ENCODE peak calls at places on chromosomes 3 and 15, in ten cellular contexts. K is NB4, M is neural progenitor cell, A is astrocyte of the spinal cord, L is sigmoid colon, P is BJ, R is AG09309, V is PC-3, W is IMR-90, N is esophagus squamous epithelium. B is an unnamed sample.
A peak's percentile ranks its signal among the peaks of the same experiment; 100 is the strongest.

GRCh38 chr15:82263350-82263749 is 732 bp downstream of the SAXO2 start:
- DNase-seq in R (no peak), M (peak; percentile 16), W (no peak), P (no peak), L (no peak), N (no peak), K (no peak), V (peak; percentile 85), A (no peak), B (no peak)

GRCh38 chr3:127699098-127699945 is 26.6 kb downstream of the ABTB1 start:
- DNase-seq in R (no peak), L (no peak), M (no peak), A (peak; percentile 80), K (no peak), N (no peak), P (no peak), V (peak; percentile 30), W (peak; percentile 75), B (peak; percentile 28)

GRCh38 chr15:33055962-33056361 is 138.6 kb downstream of the FMN1 start:
- DNase-seq in L (no peak), M (no peak), K (no peak), P (no peak), N (no peak), A (no peak), V (no peak), W (no peak), R (no peak), B (no peak)

GRCh38 chr15:68208136-68208535 is 3.0 kb upstream of the CALML4 start:
- DNase-seq in P (no peak), L (peak; percentile 56), W (no peak), V (no peak), A (no peak), N (no peak), M (no peak), R (no peak), K (no peak), B (no peak)

GRCh38 chr15:38809621-38810020 is 245.0 kb upstream of the RASGRP1 start:
- DNase-seq in A (peak; percentile 49), L (no peak), N (no peak), W (peak; percentile 30), P (no peak), R (no peak), K (no peak), M (no peak), V (no peak), B (peak; percentile 30)

GRCh38 chr3:128322030-128323022 is 144.4 kb downstream of the DNAJB8 start:
- DNase-seq in N (no peak), W (peak; percentile 46), R (no peak), M (peak; percentile 69), L (peak; percentile 73), V (peak; percentile 25), K (peak; percentile 54), P (no peak), A (peak; percentile 36), B (peak; percentile 42)

GRCh38 chr3:69422751-69423150 is 36.9 kb upstream of the FRMD4B start:
- DNase-seq in R (no peak), L (no peak), A (peak; percentile 42), P (no peak), M (no peak), V (peak; percentile 30), N (no peak), K (no peak), W (peak; percentile 31), B (no peak)

GRCh38 chr15:40928975-40929729 is at the start of gene DLL4:
- DNase-seq in N (no peak), R (no peak), W (peak; percentile 59), P (no peak), K (peak; percentile 88), V (peak; percentile 77), L (no peak), A (peak; percentile 30), M (peak; percentile 81), B (no peak)

DNA sequence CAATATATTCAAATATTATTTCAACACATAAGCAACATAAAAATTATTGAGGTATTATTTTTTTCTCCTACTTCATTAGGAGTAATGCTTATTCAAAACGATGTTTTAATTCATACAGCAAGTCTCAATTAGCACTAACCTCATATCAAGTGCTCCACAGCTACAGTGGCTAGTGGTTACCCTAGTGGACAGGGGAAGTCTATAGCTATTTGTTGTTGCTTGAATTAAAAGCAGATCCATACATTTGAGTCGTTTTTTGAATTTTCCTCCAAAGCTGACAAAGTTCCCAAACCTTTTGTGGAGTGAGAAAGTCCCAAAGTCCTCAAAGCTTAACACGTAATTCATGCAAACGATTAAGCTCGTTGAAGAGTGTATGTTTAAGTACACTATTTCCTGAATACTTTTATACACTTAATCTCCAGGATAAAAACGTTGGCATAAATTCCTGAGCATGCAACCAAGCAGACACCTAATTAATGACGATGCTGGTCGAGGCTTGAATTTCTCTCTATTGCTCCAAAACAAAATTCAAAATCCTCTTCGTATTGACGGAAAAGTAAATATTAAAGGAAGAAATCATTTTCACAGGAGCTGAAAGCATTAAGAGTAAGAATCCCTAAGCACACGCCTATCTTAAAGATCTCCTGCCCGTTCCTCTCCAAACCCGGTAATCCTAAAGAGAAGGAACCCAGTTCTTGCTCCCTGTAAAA is 984 bp downstream of the VPS13C start:
- DNase-seq in V (peak; percentile 11), P (no peak), N (no peak), L (no peak), K (peak; percentile 35), R (no peak), A (peak; percentile 9), W (no peak), M (no peak), B (no peak)
- TF ChIP-seq CTCF in V (no peak), P (peak; percentile 14), N (no peak), L (no peak), K (no peak), R (peak; percentile 20), A (no peak), W (no peak), M (peak; percentile 18), B (peak; percentile 49)

DNA sequence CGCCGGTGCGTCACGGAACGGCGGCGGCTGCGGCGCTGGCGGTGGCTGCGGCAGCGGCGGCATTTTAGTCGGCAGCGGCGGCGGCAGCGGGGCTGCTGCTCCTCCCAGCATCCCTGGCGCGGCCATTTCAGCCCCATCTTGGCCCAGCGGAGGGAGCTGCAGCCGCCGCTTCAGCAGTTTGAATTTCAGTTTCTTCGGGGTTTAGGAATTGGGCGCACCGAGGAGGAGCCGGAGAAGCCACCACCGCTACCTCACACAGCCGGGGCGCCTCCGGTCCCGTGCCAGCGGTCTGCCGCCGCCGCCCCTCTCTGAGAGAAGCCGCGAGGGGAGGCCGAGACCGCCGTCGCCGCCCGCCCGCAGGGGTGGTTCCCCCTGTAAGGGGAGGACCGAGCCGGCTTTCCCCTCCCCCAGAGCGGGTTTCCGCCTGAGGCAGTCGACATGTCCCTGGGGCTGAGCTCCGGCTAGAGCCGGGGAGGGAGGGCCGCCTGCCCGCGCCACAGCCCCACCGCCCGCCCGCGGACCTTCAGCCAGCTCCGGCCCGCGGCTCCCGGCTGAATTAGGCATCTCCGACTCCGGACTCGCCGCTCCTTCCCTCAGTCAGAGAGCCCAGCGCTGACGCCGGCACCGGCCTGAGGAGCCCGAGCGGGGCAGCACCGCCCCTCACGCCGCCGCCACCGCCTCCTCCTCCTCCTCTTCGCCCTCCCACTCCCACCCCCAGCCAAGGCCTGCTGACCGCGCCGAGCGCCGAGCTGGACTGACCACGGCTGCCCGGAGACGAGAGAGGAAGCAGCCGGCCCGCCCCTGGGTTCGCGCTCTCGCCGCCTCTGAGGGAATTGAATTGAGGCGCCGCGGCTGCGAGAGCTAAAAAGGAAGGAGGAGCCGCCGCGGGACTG is at the start of gene TSC22D2:
- DNase-seq in N (peak; percentile 78), W (peak; percentile 92), V (peak; percentile 95), P (peak; percentile 50), K (peak; percentile 94), L (peak; percentile 95), R (no peak), A (peak; percentile 97), M (peak; percentile 97), B (peak; percentile 92)
- TF ChIP-seq CTCF in N (peak; percentile 27), W (peak; percentile 31), V (peak; percentile 39), P (peak; percentile 9), K (no peak), L (peak; percentile 25), R (peak; percentile 18), A (peak; percentile 21), M (peak; percentile 21), B (peak; percentile 58)

DNA sequence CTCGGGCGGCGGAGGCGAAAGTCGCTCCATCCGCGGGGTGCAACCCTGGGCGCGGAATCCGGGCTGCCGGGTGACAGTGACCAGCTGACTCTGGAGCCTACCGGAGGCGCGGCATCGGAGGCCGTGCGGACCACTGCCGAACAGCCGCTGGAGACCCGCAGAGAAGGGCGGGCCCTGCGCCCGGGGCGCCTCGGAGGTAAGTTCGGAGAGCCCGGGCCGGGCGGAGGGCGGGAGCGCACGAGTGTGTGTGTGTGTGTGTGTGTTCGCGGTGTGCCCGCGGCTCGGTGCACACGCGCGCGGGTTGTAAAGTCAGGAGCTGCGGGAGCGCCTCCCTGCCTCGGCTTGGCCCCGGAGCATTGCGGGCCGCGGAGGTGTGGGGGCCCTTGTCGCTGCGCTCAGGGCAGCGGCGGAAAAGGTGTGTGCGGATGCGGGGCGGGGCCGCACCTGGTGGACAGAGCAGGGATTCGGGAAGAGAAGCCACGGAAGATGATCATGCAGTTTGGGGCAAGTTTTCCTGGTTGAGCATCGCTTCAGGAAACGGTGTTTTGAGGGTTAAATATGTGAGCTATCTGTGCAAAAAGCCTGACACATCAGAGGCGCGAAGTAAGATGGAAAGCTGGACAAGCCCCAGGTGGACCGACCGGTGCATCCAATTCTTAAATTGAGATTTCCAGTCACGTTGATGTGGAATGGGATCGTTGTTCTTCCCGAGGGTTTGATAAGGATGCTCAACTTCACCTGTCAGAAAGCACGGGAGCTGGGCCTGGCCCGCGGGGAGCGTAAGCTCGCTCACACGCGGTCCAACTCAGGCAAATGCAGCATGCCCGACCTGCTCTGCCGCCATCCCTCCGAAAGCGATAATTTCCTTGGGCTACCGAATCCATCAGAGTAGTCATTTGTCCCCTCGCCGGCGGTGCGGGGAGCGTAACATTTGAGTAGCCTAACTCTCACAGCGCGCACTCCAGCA is 492 bp downstream of the MINAR1 start:
- DNase-seq in N (no peak), R (no peak), A (no peak), K (no peak), L (no peak), W (no peak), V (no peak), M (peak; percentile 74), P (no peak), B (no peak)
- TF ChIP-seq CTCF in N (no peak), R (no peak), A (no peak), K (no peak), L (no peak), W (no peak), V (no peak), M (no peak), P (no peak), B (no peak)

GRCh38 chr15:61624950-61625349 is 395.8 kb upstream of the RORA start:
- DNase-seq in K (no peak), V (no peak), M (no peak), L (no peak), P (no peak), A (no peak), R (no peak), W (no peak), N (no peak), B (no peak)

GRCh38 chr15:61621865-61622264 is 392.8 kb upstream of the RORA start:
- DNase-seq in M (no peak), K (no peak), A (no peak), L (no peak), R (no peak), P (no peak), N (no peak), V (no peak), W (no peak), B (no peak)

GRCh38 chr15:61623746-61624145 is 394.6 kb upstream of the RORA start:
- DNase-seq in A (no peak), M (no peak), W (no peak), K (no peak), R (no peak), V (no peak), L (no peak), P (no peak), N (no peak), B (no peak)

GRCh38 chr15:61621146-61621545 is 392.0 kb upstream of the RORA start:
- DNase-seq in K (peak; percentile 11), L (no peak), M (peak; percentile 69), V (peak; percentile 43), A (no peak), N (no peak), P (no peak), R (no peak), W (no peak), B (no peak)
- TF ChIP-seq CTCF in K (peak; percentile 36), L (no peak), M (peak; percentile 86), V (peak; percentile 64), A (peak; percentile 45), N (peak; percentile 20), P (no peak), R (peak; percentile 50), W (no peak), B (peak; percentile 15)

B was measured in HFFc6.